ENCODE peak calls at places on chromosomes 13 and 19, in seven cellular contexts. B is progenitor cell of endocrine pancreas, M is body of pancreas, N is NCI-H187 treated with DMSO at 0.1 percent for 48 hours, H is psoas muscle, C is ACHN, S is right cardiac atrium. W is an unnamed sample.

GRCh38 chr13:63938851-63939250 is 2523.2 kb upstream of the PCDH20 start:
- DNase-seq in C (no peak), B (no peak), S (no peak), N (no peak), M (no peak), H (no peak), W (no peak)

GRCh38 chr19:15265849-15266248 is 33.6 kb upstream of the EPHX3 start:
- DNase-seq in H (peak; percentile 96), N (no peak), M (peak; percentile 99), S (peak; percentile 97), C (peak; percentile 76), B (no peak), W (peak; percentile 94)

GRCh38 chr13:91714726-91715334 is 316.4 kb downstream of the GPC5 start:
- DNase-seq in N (no peak), H (no peak), S (no peak), M (no peak), B (no peak), C (no peak), W (no peak)

GRCh38 chr19:40576181-40576584 is 490 bp upstream of the SHKBP1 start:
- DNase-seq in C (no peak), S (no peak), H (peak; percentile 58), B (no peak), N (no peak), M (no peak), W (no peak)

GRCh38 chr19:2727640-2727944 is 6.4 kb upstream of the DIRAS1 start:
- DNase-seq in S (no peak), N (no peak), C (no peak), M (no peak), H (no peak), B (no peak), W (no peak)

GRCh38 chr19:55383279-55383788 is 758 bp downstream of the TMEM238 start:
- DNase-seq in C (no peak), S (no peak), H (no peak), B (no peak), N (no peak), M (peak; percentile 29), W (no peak)

GRCh38 chr19:7862413-7862951 is 11.7 kb downstream of the PRR36 start:
- DNase-seq in B (peak; percentile 90), N (no peak), H (peak; percentile 72), M (peak; percentile 43), S (peak; percentile 84), C (no peak), W (peak; percentile 67)

GRCh38 chr19:31270897-31271568 is 78.2 kb downstream of the TSHZ3 start:
- DNase-seq in N (no peak), M (no peak), S (peak; percentile 46), B (no peak), C (peak; percentile 4), H (no peak), W (no peak)

GRCh38 chr19:34366670-34367423 is 1.9 kb downstream of the GPI start:
- DNase-seq in C (no peak), H (peak; percentile 24), N (no peak), S (peak; percentile 45), M (no peak), B (no peak), W (no peak)

GRCh38 chr19:38661996-38662395 is 14.5 kb downstream of the ACTN4 start:
- DNase-seq in S (no peak), B (no peak), M (peak; percentile 59), C (no peak), H (no peak), N (no peak), W (no peak)

GRCh38 chr19:53076984-53077383 is 26.2 kb downstream of the ZNF160 start:
- DNase-seq in N (no peak), B (peak; percentile 50), S (peak; percentile 87), C (no peak), M (peak; percentile 42), H (no peak), W (peak; percentile 73)

GRCh38 chr13:99992912-99993311 is 11.3 kb downstream of the ZIC2 start:
- DNase-seq in H (no peak), C (no peak), N (no peak), S (no peak), M (no peak), B (no peak), W (no peak)

GRCh38 chr19:39705578-39706188 is 1.4 kb downstream of the LGALS14 start:
- DNase-seq in S (no peak), M (no peak), H (no peak), C (no peak), N (no peak), B (no peak), W (no peak)

GRCh38 chr19:11722414-11722813 is 16.3 kb downstream of the ZNF823 start:
- DNase-seq in B (no peak), N (no peak), S (no peak), C (no peak), M (no peak), H (no peak), W (no peak)

W was measured in left ventricle myocardium superior.